ENCODE peak calls at places on chromosomes 6 and 20, in five cellular contexts. One of them, this sample, is unnamed.

GRCh38 chr20:881051-881820 is 34.9 kb downstream of the ANGPT4 start:
- DNase-seq in choroid plexus epithelial cell: peak
- DNase-seq in IMR-90: peak
- DNase-seq in GM20000: no peak
- DNase-seq in heart left ventricle: no peak
- DNase-seq in this sample: no peak

GRCh38 chr20:25204550-25205276 is 9.2 kb downstream of the ENTPD6 start:
- DNase-seq in choroid plexus epithelial cell: no peak
- DNase-seq in IMR-90: no peak
- DNase-seq in GM20000: no peak
- DNase-seq in heart left ventricle: no peak
- DNase-seq in this sample: no peak

GRCh38 chr6:161444966-161445799 is 171.3 kb upstream of the AGPAT4 start:
- DNase-seq in choroid plexus epithelial cell: no peak
- DNase-seq in IMR-90: peak
- DNase-seq in GM20000: no peak
- DNase-seq in heart left ventricle: no peak
- DNase-seq in this sample: no peak

GRCh38 chr6:101090281-101090680 is 209.2 kb upstream of the ASCC3 start:
- DNase-seq in choroid plexus epithelial cell: peak
- DNase-seq in IMR-90: no peak
- DNase-seq in GM20000: no peak
- DNase-seq in heart left ventricle: no peak
- DNase-seq in this sample: no peak

GRCh38 chr6:110971458-110971857 is 10.4 kb upstream of the RPF2 start:
- DNase-seq in choroid plexus epithelial cell: peak
- DNase-seq in IMR-90: no peak
- DNase-seq in GM20000: no peak
- DNase-seq in heart left ventricle: no peak
- DNase-seq in this sample: no peak

GRCh38 chr6:149963212-149963461 is 606 bp upstream of the ULBP1 start:
- DNase-seq in choroid plexus epithelial cell: peak
- DNase-seq in IMR-90: peak
- DNase-seq in GM20000: peak
- DNase-seq in heart left ventricle: no peak
- DNase-seq in this sample: peak

GRCh38 chr6:168007592-168008338 is 10.3 kb downstream of the KIF25 start:
- DNase-seq in choroid plexus epithelial cell: peak
- DNase-seq in IMR-90: peak
- DNase-seq in GM20000: no peak
- DNase-seq in heart left ventricle: no peak
- DNase-seq in this sample: no peak

GRCh38 chr6:28254340-28254618 is 2.2 kb upstream of the ZKSCAN4 start:
- DNase-seq in choroid plexus epithelial cell: no peak
- DNase-seq in IMR-90: no peak
- DNase-seq in GM20000: no peak
- DNase-seq in heart left ventricle: no peak
- DNase-seq in this sample: no peak

GRCh38 chr6:49462071-49462470 is 982 bp downstream of the MMUT start:
- DNase-seq in choroid plexus epithelial cell: peak
- DNase-seq in IMR-90: peak
- DNase-seq in GM20000: no peak
- DNase-seq in heart left ventricle: no peak
- DNase-seq in this sample: peak

GRCh38 chr20:4854502-4854901 is 132.8 kb downstream of the PRND start:
- DNase-seq in choroid plexus epithelial cell: no peak
- DNase-seq in IMR-90: no peak
- DNase-seq in GM20000: no peak
- DNase-seq in heart left ventricle: no peak
- DNase-seq in this sample: no peak

GRCh38 chr6:52499026-52499425 is 77.8 kb downstream of the TRAM2 start:
- DNase-seq in choroid plexus epithelial cell: peak
- DNase-seq in IMR-90: peak
- DNase-seq in GM20000: no peak
- DNase-seq in heart left ventricle: no peak
- DNase-seq in this sample: peak

GRCh38 chr6:105855433-105855832 is 230.7 kb upstream of the PRDM1 start:
- DNase-seq in choroid plexus epithelial cell: no peak
- DNase-seq in IMR-90: no peak
- DNase-seq in GM20000: no peak
- DNase-seq in heart left ventricle: no peak
- DNase-seq in this sample: no peak

GRCh38 chr6:1482381-1483166 is 93.2 kb downstream of the FOXF2 start:
- DNase-seq in choroid plexus epithelial cell: no peak
- DNase-seq in IMR-90: peak
- DNase-seq in GM20000: peak
- DNase-seq in heart left ventricle: no peak
- DNase-seq in this sample: peak

GRCh38 chr6:169912266-169913095 is 161.1 kb downstream of the ERMARD start:
- DNase-seq in choroid plexus epithelial cell: no peak
- DNase-seq in IMR-90: no peak
- DNase-seq in GM20000: no peak
- DNase-seq in heart left ventricle: no peak
- DNase-seq in this sample: no peak

GRCh38 chr6:108597601-108598315 is 37.0 kb downstream of the FOXO3 start:
- DNase-seq in choroid plexus epithelial cell: no peak
- DNase-seq in IMR-90: peak
- DNase-seq in GM20000: peak
- DNase-seq in heart left ventricle: no peak
- DNase-seq in this sample: peak

GRCh38 chr20:35215066-35215956 is 11.2 kb upstream of the MMP24 start:
- DNase-seq in choroid plexus epithelial cell: peak
- DNase-seq in IMR-90: peak
- DNase-seq in GM20000: no peak
- DNase-seq in heart left ventricle: no peak
- DNase-seq in this sample: no peak

GRCh38 chr6:127634178-127634577 is 57.2 kb downstream of the C6orf58 start:
- DNase-seq in choroid plexus epithelial cell: no peak
- DNase-seq in IMR-90: no peak
- DNase-seq in GM20000: no peak
- DNase-seq in heart left ventricle: no peak
- DNase-seq in this sample: no peak

GRCh38 chr6:169746556-169746955 is 4.8 kb downstream of the DYNLT2 start:
- DNase-seq in choroid plexus epithelial cell: no peak
- DNase-seq in IMR-90: no peak
- DNase-seq in GM20000: no peak
- DNase-seq in heart left ventricle: no peak
- DNase-seq in this sample: no peak

GRCh38 chr6:131129657-131130545 is 5.4 kb upstream of the AKAP7 start:
- DNase-seq in choroid plexus epithelial cell: no peak
- DNase-seq in IMR-90: no peak
- DNase-seq in GM20000: no peak
- DNase-seq in heart left ventricle: no peak
- DNase-seq in this sample: no peak

GRCh38 chr20:50447817-50448216 is 62.4 kb upstream of the PTPN1 start:
- DNase-seq in choroid plexus epithelial cell: no peak
- DNase-seq in IMR-90: no peak
- DNase-seq in GM20000: no peak
- DNase-seq in heart left ventricle: no peak
- DNase-seq in this sample: no peak

GRCh38 chr6:7697820-7698623 is 27.9 kb upstream of the BMP6 start:
- DNase-seq in choroid plexus epithelial cell: peak
- DNase-seq in IMR-90: peak
- DNase-seq in GM20000: no peak
- DNase-seq in heart left ventricle: no peak
- DNase-seq in this sample: no peak

GRCh38 chr6:88914180-88914579 is 49.2 kb downstream of the RNGTT start:
- DNase-seq in choroid plexus epithelial cell: peak
- DNase-seq in IMR-90: no peak
- DNase-seq in GM20000: no peak
- DNase-seq in heart left ventricle: no peak
- DNase-seq in this sample: no peak

GRCh38 chr20:21387528-21387927 is 9.8 kb downstream of the NKX2-4 start:
- DNase-seq in choroid plexus epithelial cell: no peak
- DNase-seq in IMR-90: no peak
- DNase-seq in GM20000: no peak
- DNase-seq in heart left ventricle: no peak
- DNase-seq in this sample: no peak

GRCh38 chr6:160188773-160189172 is 67.2 kb downstream of the SLC22A1 start:
- DNase-seq in choroid plexus epithelial cell: no peak
- DNase-seq in IMR-90: no peak
- DNase-seq in GM20000: no peak
- DNase-seq in heart left ventricle: no peak
- DNase-seq in this sample: no peak

GRCh38 chr6:106186172-106186571 is 100.0 kb downstream of the PRDM1 start:
- DNase-seq in choroid plexus epithelial cell: no peak
- DNase-seq in IMR-90: no peak
- DNase-seq in GM20000: no peak
- DNase-seq in heart left ventricle: no peak
- DNase-seq in this sample: no peak

GRCh38 chr6:11637266-11637665 is 99.7 kb downstream of the TMEM170B start:
- DNase-seq in choroid plexus epithelial cell: no peak
- DNase-seq in IMR-90: no peak
- DNase-seq in GM20000: no peak
- DNase-seq in heart left ventricle: no peak
- DNase-seq in this sample: no peak

GRCh38 chr6:39836621-39837020 is 44.4 kb downstream of the DAAM2 start:
- DNase-seq in choroid plexus epithelial cell: no peak
- DNase-seq in IMR-90: peak
- DNase-seq in GM20000: no peak
- DNase-seq in heart left ventricle: no peak
- DNase-seq in this sample: no peak

GRCh38 chr6:111480988-111481830 is 1.8 kb downstream of the REV3L start:
- DNase-seq in choroid plexus epithelial cell: no peak
- DNase-seq in IMR-90: peak
- DNase-seq in GM20000: no peak
- DNase-seq in heart left ventricle: no peak
- DNase-seq in this sample: peak

GRCh38 chr6:120202878-120203277 is 853.3 kb upstream of the MAN1A1 start:
- DNase-seq in choroid plexus epithelial cell: no peak
- DNase-seq in IMR-90: no peak
- DNase-seq in GM20000: no peak
- DNase-seq in heart left ventricle: no peak
- DNase-seq in this sample: no peak

GRCh38 chr6:25717856-25718740 is 36.4 kb upstream of the SLC17A4 start:
- DNase-seq in choroid plexus epithelial cell: peak
- DNase-seq in IMR-90: peak
- DNase-seq in GM20000: peak
- DNase-seq in heart left ventricle: no peak
- DNase-seq in this sample: peak

GRCh38 chr20:6828794-6829423 is 61.4 kb downstream of the BMP2 start:
- DNase-seq in choroid plexus epithelial cell: peak
- DNase-seq in IMR-90: peak
- DNase-seq in GM20000: peak
- DNase-seq in heart left ventricle: no peak
- DNase-seq in this sample: peak

GRCh38 chr20:46559001-46559400 is 8.5 kb upstream of the OCSTAMP start:
- DNase-seq in choroid plexus epithelial cell: no peak
- DNase-seq in IMR-90: no peak
- DNase-seq in GM20000: no peak
- DNase-seq in heart left ventricle: no peak
- DNase-seq in this sample: no peak

GRCh38 chr6:18186033-18186432 is 30.8 kb downstream of the KDM1B start:
- DNase-seq in choroid plexus epithelial cell: peak
- DNase-seq in IMR-90: no peak
- DNase-seq in GM20000: no peak
- DNase-seq in heart left ventricle: no peak
- DNase-seq in this sample: no peak

GRCh38 chr6:63705707-63706106 is 70.1 kb downstream of the PHF3 start:
- DNase-seq in choroid plexus epithelial cell: no peak
- DNase-seq in IMR-90: no peak
- DNase-seq in GM20000: no peak
- DNase-seq in heart left ventricle: no peak
- DNase-seq in this sample: no peak

GRCh38 chr6:85236636-85237035 is 213.2 kb upstream of the NT5E start:
- DNase-seq in choroid plexus epithelial cell: no peak
- DNase-seq in IMR-90: peak
- DNase-seq in GM20000: no peak
- DNase-seq in heart left ventricle: no peak
- DNase-seq in this sample: no peak

GRCh38 chr6:125804264-125804663 is 13.5 kb downstream of the NCOA7 start:
- DNase-seq in choroid plexus epithelial cell: no peak
- DNase-seq in IMR-90: no peak
- DNase-seq in GM20000: no peak
- DNase-seq in heart left ventricle: no peak
- DNase-seq in this sample: no peak

GRCh38 chr6:170344631-170345576 is 38.3 kb downstream of the FAM120B start:
- DNase-seq in choroid plexus epithelial cell: peak
- DNase-seq in IMR-90: peak
- DNase-seq in GM20000: no peak
- DNase-seq in heart left ventricle: no peak
- DNase-seq in this sample: no peak

GRCh38 chr6:97053643-97054411 is 129.3 kb downstream of the KLHL32 start:
- DNase-seq in choroid plexus epithelial cell: peak
- DNase-seq in IMR-90: peak
- DNase-seq in GM20000: no peak
- DNase-seq in heart left ventricle: no peak
- DNase-seq in this sample: peak

GRCh38 chr6:94323853-94324252 is 904.5 kb upstream of the EPHA7 start:
- DNase-seq in choroid plexus epithelial cell: peak
- DNase-seq in IMR-90: no peak
- DNase-seq in GM20000: no peak
- DNase-seq in heart left ventricle: no peak
- DNase-seq in this sample: no peak
- TF ChIP-seq CTCF in choroid plexus epithelial cell: peak
- TF ChIP-seq CTCF in IMR-90: no peak
- TF ChIP-seq CTCF in GM20000: no peak
- TF ChIP-seq CTCF in heart left ventricle: no peak
- TF ChIP-seq CTCF in this sample: peak

GRCh38 chr6:30101939-30102700 is 10.8 kb downstream of the TRIM31 start:
- DNase-seq in choroid plexus epithelial cell: peak
- DNase-seq in IMR-90: peak
- DNase-seq in GM20000: peak
- DNase-seq in heart left ventricle: peak
- DNase-seq in this sample: peak
- TF ChIP-seq CTCF in choroid plexus epithelial cell: peak
- TF ChIP-seq CTCF in IMR-90: peak
- TF ChIP-seq CTCF in GM20000: no peak
- TF ChIP-seq CTCF in heart left ventricle: no peak
- TF ChIP-seq CTCF in this sample: no peak

GRCh38 chr6:37366910-37367309 is 13.1 kb downstream of the RNF8 start:
- DNase-seq in choroid plexus epithelial cell: no peak
- DNase-seq in IMR-90: no peak
- DNase-seq in GM20000: no peak
- DNase-seq in heart left ventricle: no peak
- DNase-seq in this sample: no peak

GRCh38 chr6:37362101-37362823 is 8.5 kb downstream of the RNF8 start:
- DNase-seq in choroid plexus epithelial cell: no peak
- DNase-seq in IMR-90: no peak
- DNase-seq in GM20000: no peak
- DNase-seq in heart left ventricle: no peak
- DNase-seq in this sample: no peak

GRCh38 chr6:37367557-37367956 is 13.8 kb downstream of the RNF8 start:
- DNase-seq in choroid plexus epithelial cell: no peak
- DNase-seq in IMR-90: no peak
- DNase-seq in GM20000: no peak
- DNase-seq in heart left ventricle: no peak
- DNase-seq in this sample: no peak

GRCh38 chr6:37368961-37369320 is 15.2 kb downstream of the RNF8 start:
- DNase-seq in choroid plexus epithelial cell: no peak
- DNase-seq in IMR-90: no peak
- DNase-seq in GM20000: no peak
- DNase-seq in heart left ventricle: no peak
- DNase-seq in this sample: no peak

GRCh38 chr6:37365791-37366190 is 12.0 kb downstream of the RNF8 start:
- DNase-seq in choroid plexus epithelial cell: peak
- DNase-seq in IMR-90: peak
- DNase-seq in GM20000: no peak
- DNase-seq in heart left ventricle: no peak
- DNase-seq in this sample: no peak
- TF ChIP-seq CTCF in choroid plexus epithelial cell: peak
- TF ChIP-seq CTCF in IMR-90: peak
- TF ChIP-seq CTCF in GM20000: no peak
- TF ChIP-seq CTCF in heart left ventricle: peak
- TF ChIP-seq CTCF in this sample: peak

GRCh38 chr6:33297956-33298772 is 578 bp downstream of the RGL2 start:
- DNase-seq in choroid plexus epithelial cell: peak
- DNase-seq in IMR-90: peak
- DNase-seq in GM20000: peak
- DNase-seq in heart left ventricle: peak
- DNase-seq in this sample: peak
- TF ChIP-seq CTCF in choroid plexus epithelial cell: peak
- TF ChIP-seq CTCF in IMR-90: no peak
- TF ChIP-seq CTCF in GM20000: no peak
- TF ChIP-seq CTCF in heart left ventricle: peak
- TF ChIP-seq CTCF in this sample: peak

This sample was measured in OCI-LY7.